ENCODE peak calls at places on chromosomes 4 and X, in eight cellular contexts. E is prostate gland, G is endodermal cell, B is left lung, T is mammary epithelial cell, R is right atrium auricular region, H is HepG2, P is lung. Z is an unnamed sample.

GRCh38 chrX:130082244-130083106 is 27.8 kb downstream of the ELF4 start:
- DNase-seq in E (no peak), G (no peak), B (peak; percentile 88), T (no peak), R (peak; percentile 64), H (no peak), P (peak; percentile 45), Z (no peak)

GRCh38 chr4:150078996-150079581 is 844 bp downstream of the DCLK2 start:
- DNase-seq in E (peak; percentile 6), G (peak; percentile 81), B (peak; percentile 78), T (peak; percentile 5), R (no peak), H (no peak), P (peak; percentile 31), Z (peak; percentile 38)

GRCh38 chrX:70979136-70979762 is 48.4 kb upstream of the SLC7A3 start:
- DNase-seq in E (no peak), G (peak; percentile 57), B (no peak), T (peak; percentile 19), R (no peak), H (peak; percentile 27), P (no peak), Z (peak; percentile 25)

GRCh38 chrX:141405878-141406492 is 163.7 kb upstream of the SPANXC start:
- DNase-seq in E (no peak), G (no peak), B (no peak), T (peak; percentile 67), R (no peak), H (no peak), P (no peak), Z (peak; percentile 29)

GRCh38 chr4:83340692-83341343 is 6.2 kb upstream of the HPSE start:
- DNase-seq in E (no peak), G (no peak), B (no peak), T (no peak), R (no peak), H (no peak), P (no peak), Z (no peak)

GRCh38 chr4:184358521-184359232 is 115.7 kb downstream of the IRF2 start:
- DNase-seq in E (no peak), G (peak; percentile 21), B (no peak), T (no peak), R (peak; percentile 18), H (no peak), P (no peak), Z (no peak)

GRCh38 chr4:23232987-23233386 is 540.2 kb downstream of the GBA3 start:
- DNase-seq in E (no peak), G (no peak), B (no peak), T (peak; percentile 1), R (no peak), H (no peak), P (no peak), Z (no peak)

GRCh38 chr4:149897784-149898183 is 82.1 kb upstream of the IQCM start:
- DNase-seq in E (no peak), G (no peak), B (no peak), T (peak; percentile 6), R (no peak), H (no peak), P (no peak), Z (no peak)

GRCh38 chr4:59518005-59518823 is 1681.9 kb upstream of the ADGRL3 start:
- DNase-seq in E (no peak), G (peak; percentile 73), B (peak; percentile 65), T (no peak), R (no peak), H (no peak), P (no peak), Z (no peak)

GRCh38 chr4:145816091-145816490 is 122.5 kb downstream of the ZNF827 start:
- DNase-seq in E (no peak), G (no peak), B (no peak), T (peak; percentile 37), R (no peak), H (no peak), P (no peak), Z (no peak)

GRCh38 chr4:101835121-101835904 is 44.8 kb downstream of the BANK1 start:
- DNase-seq in E (peak; percentile 14), G (no peak), B (no peak), T (peak; percentile 64), R (no peak), H (peak; percentile 15), P (peak; percentile 37), Z (no peak)

GRCh38 chr4:55336138-55337034 is 9.7 kb upstream of the SRD5A3 start:
- DNase-seq in E (no peak), G (no peak), B (no peak), T (no peak), R (no peak), H (no peak), P (peak; percentile 22), Z (no peak)

GRCh38 chrX:113330416-113330815 is 489.8 kb upstream of the AMOT start:
- DNase-seq in E (no peak), G (no peak), B (no peak), T (peak; percentile 2), R (no peak), H (no peak), P (no peak), Z (no peak)

GRCh38 chr4:48033825-48034413 is 17.3 kb downstream of the NIPAL1 start:
- DNase-seq in E (peak; percentile 20), G (peak; percentile 82), B (no peak), T (peak; percentile 34), R (no peak), H (peak; percentile 28), P (no peak), Z (no peak)

GRCh38 chr4:95506264-95506663 is 42.5 kb downstream of the UNC5C start:
- DNase-seq in E (no peak), G (no peak), B (no peak), T (peak; percentile 72), R (no peak), H (no peak), P (no peak), Z (no peak)

GRCh38 chr4:53591372-53591892 is at the start of gene LNX1:
- DNase-seq in E (peak; percentile 94), G (peak; percentile 96), B (peak; percentile 80), T (no peak), R (no peak), H (no peak), P (peak; percentile 84), Z (peak; percentile 98)

GRCh38 chrX:113400193-113400704 is 559.6 kb upstream of the AMOT start:
- DNase-seq in E (no peak), G (peak; percentile 56), B (no peak), T (peak; percentile 40), R (no peak), H (peak; percentile 14), P (no peak), Z (peak; percentile 3)

GRCh38 chr4:166290426-166290825 is 417.4 kb downstream of the TLL1 start:
- DNase-seq in E (no peak), G (no peak), B (no peak), T (no peak), R (no peak), H (no peak), P (no peak), Z (no peak)

GRCh38 chr4:12943069-12943468 is 541.1 kb downstream of the RAB28 start:
- DNase-seq in E (no peak), G (no peak), B (no peak), T (no peak), R (no peak), H (peak; percentile 68), P (no peak), Z (no peak)

GRCh38 chr4:152100378-152101201 is 339.8 kb upstream of the GATB start:
- DNase-seq in E (no peak), G (no peak), B (no peak), T (peak; percentile 37), R (no peak), H (no peak), P (no peak), Z (no peak)

GRCh38 chrX:137930562-137930961 is 364.6 kb downstream of the ZIC3 start:
- DNase-seq in E (no peak), G (no peak), B (no peak), T (no peak), R (no peak), H (no peak), P (no peak), Z (no peak)

GRCh38 chrX:81257817-81258216 is 55.9 kb downstream of the SH3BGRL start:
- DNase-seq in E (no peak), G (no peak), B (no peak), T (no peak), R (no peak), H (no peak), P (no peak), Z (no peak)

GRCh38 chrX:81259008-81259713 is 57.3 kb downstream of the SH3BGRL start:
- DNase-seq in E (no peak), G (no peak), B (no peak), T (no peak), R (no peak), H (no peak), P (no peak), Z (no peak)

GRCh38 chrX:81261576-81261975 is 59.7 kb downstream of the SH3BGRL start:
- DNase-seq in E (no peak), G (no peak), B (no peak), T (peak; percentile 53), R (no peak), H (peak; percentile 4), P (no peak), Z (no peak)

GRCh38 chrX:81259714-81260395 is 58.0 kb downstream of the SH3BGRL start:
- DNase-seq in E (no peak), G (no peak), B (no peak), T (peak; percentile 37), R (no peak), H (no peak), P (no peak), Z (no peak)

DNA sequence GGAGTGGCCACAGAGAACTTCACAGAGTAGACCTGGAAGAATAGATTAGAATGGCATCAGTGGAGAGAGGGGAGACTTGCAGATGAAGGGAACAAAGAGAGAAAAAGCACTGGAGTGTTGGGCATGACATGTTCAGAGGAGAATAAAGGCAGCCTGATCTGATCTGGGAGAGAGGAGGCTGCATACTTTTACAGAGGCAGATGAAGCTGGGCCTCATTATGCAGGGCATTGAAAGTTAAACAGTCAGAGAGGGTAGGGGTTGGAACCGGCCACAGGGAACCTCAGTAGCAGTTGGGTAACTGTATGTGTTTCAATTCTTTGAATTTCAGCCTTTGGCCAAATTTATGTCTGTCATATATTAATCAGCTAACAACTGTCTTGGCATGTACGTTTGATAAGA is 61.2 kb downstream of the SH3BGRL start:
- DNase-seq in E (no peak), G (no peak), B (no peak), T (no peak), R (no peak), H (no peak), P (no peak), Z (no peak)
- TF ChIP-seq CTCF in E (no peak), G (no peak), B (no peak), T (no peak), R (no peak), H (no peak), P (no peak), Z (no peak)

GRCh38 chr4:142656178-142656577 is 189.9 kb downstream of the INPP4B start:
- DNase-seq in E (no peak), G (peak; percentile 58), B (no peak), T (peak; percentile 48), R (no peak), H (no peak), P (no peak), Z (no peak)
- H3K9me3 ChIP-seq in E (no peaks in the 10 kb centered on the region), G (peaks cover 44% of the 10 kb centered on the region), B (peaks cover 12% of the 10 kb centered on the region), T (peaks cover 32% of the 10 kb centered on the region), R (peaks cover 14% of the 10 kb centered on the region), H (peaks cover 78% of the 10 kb centered on the region), P (peaks cover 25% of the 10 kb centered on the region), Z (peaks cover 28% of the 10 kb centered on the region)

GRCh38 chrX:133254666-133255065 is 36.5 kb upstream of the TFDP3 start:
- DNase-seq in E (no peak), G (no peak), B (no peak), T (peak; percentile 34), R (no peak), H (peak; percentile 20), P (no peak), Z (no peak)
- H3K4me1 ChIP-seq in E (no peaks in the 10 kb centered on the region), G (no peaks in the 10 kb centered on the region), B (no peaks in the 10 kb centered on the region), T (no peaks in the 10 kb centered on the region), R (no peaks in the 10 kb centered on the region), H (peaks cover 12% of the 10 kb centered on the region), P (no peaks in the 10 kb centered on the region), Z (no peaks in the 10 kb centered on the region)

GRCh38 chrX:131895807-131896206 is 127.3 kb upstream of the STK26 start:
- DNase-seq in E (no peak), G (no peak), B (no peak), T (no peak), R (no peak), H (no peak), P (no peak), Z (no peak)
- TF ChIP-seq CTCF in E (no peak), G (peak; percentile 28), B (no peak), T (peak; percentile 20), R (no peak), H (no peak), P (no peak), Z (no peak)

Z was measured in Caco-2.